ENCODE peak calls at places on chromosome 11, in seven cellular contexts. G, B, V, P, E, A and Z are unnamed samples.

GRCh38 chr11:12741671-12742216 is 67.5 kb downstream of the TEAD1 start:
- DNase-seq in B (no peak), V (no peak), E (no peak), P (no peak), G (no peak), A (no peak), Z (no peak)

GRCh38 chr11:78346799-78347198 is 70.8 kb downstream of the GAB2 start:
- DNase-seq in G (no peak), V (no peak), E (no peak), A (no peak), B (no peak), P (no peak), Z (no peak)

GRCh38 chr11:7495997-7496545 is 10.8 kb downstream of the OLFML1 start:
- DNase-seq in E (no peak), P (no peak), V (no peak), G (no peak), B (no peak), A (peak), Z (no peak)

GRCh38 chr11:88704505-88704904 is 361.3 kb downstream of the GRM5 start:
- DNase-seq in E (no peak), B (no peak), G (no peak), P (no peak), A (no peak), V (no peak), Z (no peak)

GRCh38 chr11:111205622-111206385 is 39.7 kb upstream of the POU2AF2 start:
- DNase-seq in V (no peak), A (no peak), P (no peak), E (no peak), B (no peak), G (no peak), Z (no peak)

GRCh38 chr11:117819096-117820040 is 5.2 kb downstream of the FXYD2 start:
- DNase-seq in B (peak), P (peak), E (peak), V (peak), A (no peak), G (peak), Z (peak)

GRCh38 chr11:92886243-92886905 is 83.1 kb upstream of the MTNR1B start:
- DNase-seq in P (peak), A (peak), B (peak), E (peak), G (no peak), V (peak), Z (peak)

GRCh38 chr11:15704064-15704463 is 589.3 kb downstream of the INSC start:
- DNase-seq in A (no peak), G (no peak), E (no peak), B (no peak), P (peak), V (no peak), Z (no peak)

GRCh38 chr11:115963170-115963569 is 459.0 kb upstream of the CADM1 start:
- DNase-seq in G (no peak), A (no peak), V (no peak), E (no peak), B (no peak), P (no peak), Z (no peak)

GRCh38 chr11:72578991-72579815 is 95.0 kb downstream of the PDE2A start:
- DNase-seq in P (no peak), B (no peak), E (no peak), A (no peak), G (no peak), V (no peak), Z (no peak)

GRCh38 chr11:8089791-8090510 is 8.9 kb downstream of the TUB start:
- DNase-seq in V (no peak), P (no peak), G (no peak), A (no peak), E (no peak), B (no peak), Z (no peak)

GRCh38 chr11:130042093-130042591 is 27.6 kb upstream of the APLP2 start:
- DNase-seq in V (no peak), B (no peak), G (no peak), E (peak), P (peak), A (no peak), Z (peak)

GRCh38 chr11:64232182-64233018 is 2.0 kb upstream of the VEGFB start:
- DNase-seq in P (no peak), E (peak), G (no peak), V (no peak), B (no peak), A (no peak), Z (no peak)

GRCh38 chr11:62555464-62556092 is 9.0 kb upstream of the AHNAK start:
- DNase-seq in B (peak), V (no peak), G (no peak), A (peak), P (no peak), E (peak), Z (no peak)

GRCh38 chr11:77517226-77517625 is 43.3 kb upstream of the PAK1 start:
- DNase-seq in B (no peak), V (no peak), P (no peak), G (no peak), A (no peak), E (no peak), Z (no peak)

GRCh38 chr11:13233173-13233572 is 44.4 kb upstream of the BMAL1 start:
- DNase-seq in P (no peak), A (no peak), V (no peak), E (no peak), G (no peak), B (no peak), Z (no peak)

GRCh38 chr11:70759846-70760245 is 361.5 kb downstream of the CTTN start:
- DNase-seq in E (no peak), A (no peak), B (no peak), P (no peak), V (no peak), G (no peak), Z (peak)

GRCh38 chr11:71986131-71986530 is 12.6 kb upstream of the IL18BP start:
- DNase-seq in V (no peak), P (no peak), E (no peak), A (no peak), B (no peak), G (no peak), Z (no peak)

GRCh38 chr11:35622070-35622469 is 3.8 kb downstream of the FJX1 start:
- DNase-seq in P (peak), V (no peak), A (no peak), B (no peak), G (no peak), E (no peak), Z (peak)

GRCh38 chr11:68137833-68138232 is 16.6 kb upstream of the CHKA start:
- DNase-seq in P (peak), A (no peak), G (no peak), V (no peak), E (no peak), B (no peak), Z (peak)

GRCh38 chr11:1564535-1565172 is 7.4 kb downstream of the DUSP8 start:
- DNase-seq in G (no peak), B (peak), P (no peak), A (no peak), V (no peak), E (peak), Z (no peak)

GRCh38 chr11:112596324-112596723 is 335.7 kb upstream of the PLET1 start:
- DNase-seq in E (no peak), G (no peak), A (no peak), V (no peak), P (no peak), B (no peak), Z (no peak)

GRCh38 chr11:1335264-1335810 is 25.9 kb upstream of the TOLLIP start:
- DNase-seq in V (no peak), B (peak), G (no peak), E (no peak), A (no peak), P (no peak), Z (no peak)

GRCh38 chr11:86673872-86674750 is 1.7 kb upstream of the ME3 start:
- DNase-seq in G (no peak), A (no peak), E (no peak), V (no peak), B (no peak), P (no peak), Z (no peak)

GRCh38 chr11:77122576-77123212 is 5.4 kb upstream of the MYO7A start:
- DNase-seq in V (no peak), G (no peak), A (no peak), E (no peak), P (no peak), B (no peak), Z (no peak)

GRCh38 chr11:32090774-32091370 is at the start of gene RCN1:
- DNase-seq in B (peak), A (no peak), G (peak), V (no peak), E (peak), P (peak), Z (peak)

GRCh38 chr11:8327761-8328192 is 64.1 kb upstream of the LMO1 start:
- DNase-seq in V (no peak), B (no peak), E (no peak), P (no peak), A (peak), G (no peak), Z (no peak)

GRCh38 chr11:26227311-26227710 is 104.6 kb upstream of the ANO3 start:
- DNase-seq in B (peak), G (no peak), P (peak), V (no peak), A (peak), E (no peak), Z (peak)

GRCh38 chr11:36273110-36273509 is 16.1 kb downstream of the COMMD9 start:
- DNase-seq in V (no peak), B (no peak), A (no peak), E (no peak), G (no peak), P (no peak), Z (no peak)

GRCh38 chr11:290621-291231 is 1.8 kb downstream of the PGGHG start:
- DNase-seq in A (no peak), V (no peak), P (no peak), B (no peak), E (no peak), G (no peak), Z (no peak)

GRCh38 chr11:123977731-123978347 is at the start of gene OR10S1:
- DNase-seq in E (no peak), V (peak), A (no peak), P (no peak), G (no peak), B (no peak), Z (no peak)

GRCh38 chr11:34027516-34028406 is 23.8 kb upstream of the CAPRIN1 start:
- DNase-seq in P (peak), G (no peak), A (no peak), E (no peak), V (no peak), B (no peak), Z (no peak)

GRCh38 chr11:34274712-34275398 is 83.0 kb downstream of the ABTB2 start:
- DNase-seq in P (no peak), A (no peak), V (peak), B (peak), E (no peak), G (no peak), Z (peak)

GRCh38 chr11:114678125-114679036 is at the start of gene NXPE2:
- DNase-seq in P (no peak), V (no peak), G (no peak), E (no peak), A (no peak), B (no peak), Z (no peak)

GRCh38 chr11:78715639-78716311 is 141.1 kb upstream of the NARS2 start:
- DNase-seq in G (peak), E (peak), A (no peak), P (peak), V (peak), B (peak), Z (peak)

GRCh38 chr11:103923473-103923931 is 112.9 kb upstream of the DDI1 start:
- DNase-seq in V (peak), A (no peak), G (no peak), P (peak), E (no peak), B (no peak), Z (no peak)

GRCh38 chr11:120546312-120547205 is 35.0 kb downstream of the GRIK4 start:
- DNase-seq in G (no peak), A (no peak), P (no peak), V (peak), B (no peak), E (peak), Z (no peak)
- TF ChIP-seq JUND in G (no peak), A (no peak), P (no peak), V (no peak), B (peak), E (no peak), Z (no peak)

GRCh38 chr11:45085657-45086501 is 60.6 kb upstream of the PRDM11 start:
- DNase-seq in A (no peak), B (no peak), G (no peak), V (no peak), E (no peak), P (no peak), Z (no peak)
- TF ChIP-seq JUND in A (no peak), B (no peak), G (no peak), V (no peak), E (no peak), P (no peak), Z (no peak)

GRCh38 chr11:120001161-120002135 is 136.5 kb downstream of the TRIM29 start:
- DNase-seq in V (no peak), A (no peak), E (no peak), P (no peak), B (peak), G (no peak), Z (no peak)

GRCh38 chr11:119993732-119994131 is 144.2 kb downstream of the TRIM29 start:
- DNase-seq in V (no peak), E (no peak), B (no peak), P (no peak), A (no peak), G (no peak), Z (peak)

GRCh38 chr11:119996556-119996955 is 141.4 kb downstream of the TRIM29 start:
- DNase-seq in P (no peak), B (no peak), E (no peak), A (no peak), V (no peak), G (no peak), Z (no peak)

GRCh38 chr11:119995730-119996491 is 142.0 kb downstream of the TRIM29 start:
- DNase-seq in B (peak), V (no peak), G (no peak), A (no peak), P (no peak), E (no peak), Z (no peak)

GRCh38 chr11:119999220-119999619 is 138.7 kb downstream of the TRIM29 start:
- DNase-seq in E (peak), G (no peak), A (no peak), V (no peak), P (no peak), B (no peak), Z (no peak)
- TF ChIP-seq JUND in E (no peak), G (no peak), A (no peak), V (no peak), P (no peak), B (no peak), Z (no peak)

GRCh38 chr11:44729065-44729464 is 2.3 kb downstream of the TSPAN18 start:
- DNase-seq in V (no peak), B (no peak), A (no peak), E (no peak), G (no peak), P (no peak), Z (no peak)
- TF ChIP-seq JUND in V (no peak), B (no peak), A (no peak), E (no peak), G (no peak), P (no peak), Z (no peak)